ENCODE peak calls at places on chromosomes 5 and 9, in eight cellular contexts. G is spleen; V is CD4-positive, alpha-beta T cell; Z is AG10803; S is activated naive CD4-positive, alpha-beta T cell treated with anti-CD3 and anti-CD28 coated beads, Interleukin-2, amount 10 ng/mL, durations not matched to agents 7 days and 5 days; B is fibroblast of lung; W is T-helper 9 cell; O is WTC11. E is an unnamed sample.

GRCh38 chr9:130794923-130795495 is 40.0 kb upstream of the ABL1 start:
- DNase-seq in V (no peak), Z (peak), G (no peak), W (no peak), B (peak), O (no peak), S (no peak), E (no peak)

GRCh38 chr5:13746026-13746425 is 198.5 kb downstream of the DNAH5 start:
- DNase-seq in G (no peak), V (no peak), W (no peak), B (no peak), O (no peak), Z (no peak), S (no peak), E (no peak)

GRCh38 chr5:8945972-8946371 is 599.9 kb downstream of the SEMA5A start:
- DNase-seq in O (no peak), Z (no peak), G (no peak), B (no peak), S (no peak), V (no peak), W (no peak), E (no peak)

GRCh38 chr9:34177906-34178697 is 741 bp upstream of the UBAP1 start:
- DNase-seq in G (peak), W (no peak), Z (no peak), S (no peak), V (no peak), O (no peak), B (no peak), E (no peak)

GRCh38 chr9:91117959-91118651 is 243.6 kb downstream of the AUH start:
- DNase-seq in W (no peak), V (no peak), G (peak), Z (peak), B (peak), S (no peak), O (peak), E (no peak)

GRCh38 chr5:148970228-148970627 is 92.6 kb downstream of the SH3TC2 start:
- DNase-seq in G (no peak), S (no peak), V (no peak), O (no peak), W (no peak), Z (peak), B (peak), E (no peak)

GRCh38 chr9:17052626-17053025 is 82.2 kb upstream of the CNTLN start:
- DNase-seq in G (no peak), B (no peak), O (no peak), W (no peak), Z (no peak), S (no peak), V (no peak), E (no peak)

GRCh38 chr9:133106511-133107244 is 14.4 kb downstream of the RALGDS start:
- DNase-seq in V (no peak), G (peak), W (no peak), O (no peak), B (no peak), Z (no peak), S (peak), E (no peak)

GRCh38 chr9:12784461-12785250 is 9.8 kb downstream of the LURAP1L start:
- DNase-seq in S (no peak), Z (peak), V (no peak), W (no peak), G (no peak), B (peak), O (no peak), E (no peak)

GRCh38 chr9:105873851-105874250 is 179.5 kb downstream of the TMEM38B start:
- DNase-seq in S (no peak), B (no peak), Z (no peak), O (no peak), W (no peak), G (no peak), V (no peak), E (no peak)

GRCh38 chr9:126393876-126394275 is 67.2 kb downstream of the MVB12B start:
- DNase-seq in Z (no peak), S (no peak), B (peak), W (no peak), G (no peak), O (no peak), V (no peak), E (no peak)

GRCh38 chr5:157269165-157269671 is 3.3 kb downstream of the CYFIP2 start:
- DNase-seq in G (no peak), Z (no peak), O (no peak), B (no peak), S (peak), W (no peak), V (no peak), E (no peak)

GRCh38 chr9:31347082-31347617 is 1037.3 kb upstream of the ACO1 start:
- DNase-seq in W (no peak), S (peak), B (peak), Z (no peak), O (no peak), G (no peak), V (no peak), E (no peak)

GRCh38 chr5:56649569-56649968 is 165.8 kb upstream of the MAP3K1 start:
- DNase-seq in S (no peak), Z (peak), W (no peak), V (no peak), G (no peak), O (no peak), B (peak), E (no peak)

GRCh38 chr5:84149094-84149493 is 235.6 kb downstream of the EDIL3 start:
- DNase-seq in B (no peak), Z (no peak), S (no peak), V (no peak), W (no peak), O (no peak), G (no peak), E (no peak)

GRCh38 chr9:88574993-88575392 is 40.0 kb downstream of the NXNL2 start:
- DNase-seq in Z (peak), S (no peak), G (no peak), W (no peak), O (no peak), B (peak), V (no peak), E (no peak)

GRCh38 chr5:124561451-124561850 is 185.0 kb downstream of the ZNF608 start:
- DNase-seq in S (no peak), W (no peak), B (no peak), G (no peak), Z (no peak), V (no peak), O (no peak), E (no peak)

E was measured in Panc1.